ENCODE peak calls at places on chromosomes 7 and 10, in nine cellular contexts. One of them, this sample, is unnamed.

GRCh38 chr10:97081621-97082235 is 104.0 kb downstream of the SLIT1 start:
- DNase-seq in putamen: no peak
- DNase-seq in aorta: peak; percentile 65
- DNase-seq in stimulated activated CD4-positive, alpha-beta T cell treated with anti-CD3 and anti-CD28 coated beads, Interleukin-1b, Interleukin-23, amount 100 ng/mL, for 24 hours: peak; percentile 28
- DNase-seq in iris pigment epithelial cell: peak; percentile 64
- DNase-seq in HS-27A: peak; percentile 12
- DNase-seq in caudate nucleus: no peak
- DNase-seq in GM23248: peak; percentile 72
- DNase-seq in HTR-8/SVneo: peak; percentile 72
- DNase-seq in this sample: no peak

GRCh38 chr10:59098387-59098786 is 78.1 kb upstream of the PHYHIPL start:
- DNase-seq in HS-27A: peak; percentile 11
- DNase-seq in putamen: no peak
- DNase-seq in HTR-8/SVneo: no peak
- DNase-seq in GM23248: peak; percentile 73
- DNase-seq in iris pigment epithelial cell: peak; percentile 60
- DNase-seq in aorta: peak; percentile 45
- DNase-seq in caudate nucleus: no peak
- DNase-seq in stimulated activated CD4-positive, alpha-beta T cell treated with anti-CD3 and anti-CD28 coated beads, Interleukin-1b, Interleukin-23, amount 100 ng/mL, for 24 hours: no peak
- DNase-seq in this sample: no peak

GRCh38 chr10:3668276-3668960 is 116.6 kb downstream of the KLF6 start:
- DNase-seq in aorta: no peak
- DNase-seq in putamen: no peak
- DNase-seq in GM23248: peak; percentile 19
- DNase-seq in stimulated activated CD4-positive, alpha-beta T cell treated with anti-CD3 and anti-CD28 coated beads, Interleukin-1b, Interleukin-23, amount 100 ng/mL, for 24 hours: peak; percentile 42
- DNase-seq in caudate nucleus: no peak
- DNase-seq in iris pigment epithelial cell: peak; percentile 95
- DNase-seq in HS-27A: peak; percentile 17
- DNase-seq in HTR-8/SVneo: peak; percentile 72
- DNase-seq in this sample: no peak

GRCh38 chr10:83538047-83538446 is 601.3 kb upstream of the GHITM start:
- DNase-seq in iris pigment epithelial cell: no peak
- DNase-seq in stimulated activated CD4-positive, alpha-beta T cell treated with anti-CD3 and anti-CD28 coated beads, Interleukin-1b, Interleukin-23, amount 100 ng/mL, for 24 hours: no peak
- DNase-seq in HS-27A: no peak
- DNase-seq in HTR-8/SVneo: no peak
- DNase-seq in aorta: no peak
- DNase-seq in GM23248: no peak
- DNase-seq in caudate nucleus: no peak
- DNase-seq in putamen: no peak
- DNase-seq in this sample: no peak

GRCh38 chr10:71753091-71753959 is 20.0 kb downstream of the VSIR start:
- DNase-seq in HS-27A: no peak
- DNase-seq in GM23248: no peak
- DNase-seq in HTR-8/SVneo: no peak
- DNase-seq in iris pigment epithelial cell: no peak
- DNase-seq in putamen: peak; percentile 61
- DNase-seq in caudate nucleus: no peak
- DNase-seq in aorta: peak; percentile 86
- DNase-seq in stimulated activated CD4-positive, alpha-beta T cell treated with anti-CD3 and anti-CD28 coated beads, Interleukin-1b, Interleukin-23, amount 100 ng/mL, for 24 hours: no peak
- DNase-seq in this sample: no peak

GRCh38 chr7:96953676-96954513 is 51.5 kb upstream of the DLX6 start:
- DNase-seq in putamen: no peak
- DNase-seq in aorta: no peak
- DNase-seq in caudate nucleus: no peak
- DNase-seq in GM23248: peak; percentile 40
- DNase-seq in iris pigment epithelial cell: no peak
- DNase-seq in HS-27A: no peak
- DNase-seq in stimulated activated CD4-positive, alpha-beta T cell treated with anti-CD3 and anti-CD28 coated beads, Interleukin-1b, Interleukin-23, amount 100 ng/mL, for 24 hours: no peak
- DNase-seq in HTR-8/SVneo: no peak
- DNase-seq in this sample: no peak

GRCh38 chr7:44566680-44567079 is 7.0 kb downstream of the DDX56 start:
- DNase-seq in HTR-8/SVneo: no peak
- DNase-seq in HS-27A: no peak
- DNase-seq in iris pigment epithelial cell: no peak
- DNase-seq in GM23248: no peak
- DNase-seq in putamen: no peak
- DNase-seq in aorta: no peak
- DNase-seq in caudate nucleus: no peak
- DNase-seq in stimulated activated CD4-positive, alpha-beta T cell treated with anti-CD3 and anti-CD28 coated beads, Interleukin-1b, Interleukin-23, amount 100 ng/mL, for 24 hours: no peak
- DNase-seq in this sample: no peak

GRCh38 chr7:94276797-94277196 is 117.9 kb upstream of the COL1A2 start:
- DNase-seq in aorta: no peak
- DNase-seq in HTR-8/SVneo: no peak
- DNase-seq in HS-27A: no peak
- DNase-seq in iris pigment epithelial cell: peak; percentile 63
- DNase-seq in GM23248: peak; percentile 65
- DNase-seq in stimulated activated CD4-positive, alpha-beta T cell treated with anti-CD3 and anti-CD28 coated beads, Interleukin-1b, Interleukin-23, amount 100 ng/mL, for 24 hours: no peak
- DNase-seq in putamen: no peak
- DNase-seq in caudate nucleus: no peak
- DNase-seq in this sample: no peak

GRCh38 chr10:130436633-130437032 is 300.4 kb downstream of the GLRX3 start:
- DNase-seq in caudate nucleus: no peak
- DNase-seq in stimulated activated CD4-positive, alpha-beta T cell treated with anti-CD3 and anti-CD28 coated beads, Interleukin-1b, Interleukin-23, amount 100 ng/mL, for 24 hours: no peak
- DNase-seq in HS-27A: no peak
- DNase-seq in GM23248: no peak
- DNase-seq in putamen: no peak
- DNase-seq in HTR-8/SVneo: no peak
- DNase-seq in iris pigment epithelial cell: no peak
- DNase-seq in aorta: no peak
- DNase-seq in this sample: no peak

GRCh38 chr10:13087986-13088618 is 11.9 kb upstream of the OPTN start:
- DNase-seq in iris pigment epithelial cell: peak; percentile 80
- DNase-seq in putamen: peak; percentile 27
- DNase-seq in HTR-8/SVneo: no peak
- DNase-seq in stimulated activated CD4-positive, alpha-beta T cell treated with anti-CD3 and anti-CD28 coated beads, Interleukin-1b, Interleukin-23, amount 100 ng/mL, for 24 hours: no peak
- DNase-seq in aorta: no peak
- DNase-seq in HS-27A: no peak
- DNase-seq in GM23248: peak; percentile 85
- DNase-seq in caudate nucleus: no peak
- DNase-seq in this sample: no peak

GRCh38 chr7:152913492-152913891 is 153.9 kb downstream of the ACTR3B start:
- DNase-seq in stimulated activated CD4-positive, alpha-beta T cell treated with anti-CD3 and anti-CD28 coated beads, Interleukin-1b, Interleukin-23, amount 100 ng/mL, for 24 hours: no peak
- DNase-seq in HS-27A: no peak
- DNase-seq in HTR-8/SVneo: no peak
- DNase-seq in caudate nucleus: no peak
- DNase-seq in aorta: no peak
- DNase-seq in iris pigment epithelial cell: no peak
- DNase-seq in GM23248: no peak
- DNase-seq in putamen: no peak
- DNase-seq in this sample: no peak

GRCh38 chr10:86654411-86655172 is at the start of gene OPN4:
- DNase-seq in aorta: peak; percentile 43
- DNase-seq in HS-27A: no peak
- DNase-seq in caudate nucleus: no peak
- DNase-seq in putamen: no peak
- DNase-seq in GM23248: no peak
- DNase-seq in HTR-8/SVneo: no peak
- DNase-seq in stimulated activated CD4-positive, alpha-beta T cell treated with anti-CD3 and anti-CD28 coated beads, Interleukin-1b, Interleukin-23, amount 100 ng/mL, for 24 hours: no peak
- DNase-seq in iris pigment epithelial cell: peak; percentile 40
- DNase-seq in this sample: no peak

GRCh38 chr7:20539201-20539600 is 76.3 kb upstream of the ABCB5 start:
- DNase-seq in putamen: no peak
- DNase-seq in HTR-8/SVneo: no peak
- DNase-seq in stimulated activated CD4-positive, alpha-beta T cell treated with anti-CD3 and anti-CD28 coated beads, Interleukin-1b, Interleukin-23, amount 100 ng/mL, for 24 hours: no peak
- DNase-seq in iris pigment epithelial cell: no peak
- DNase-seq in HS-27A: no peak
- DNase-seq in GM23248: peak; percentile 24
- DNase-seq in aorta: no peak
- DNase-seq in caudate nucleus: no peak
- DNase-seq in this sample: no peak

GRCh38 chr10:62166331-62167154 is 102.1 kb downstream of the RTKN2 start:
- DNase-seq in HS-27A: no peak
- DNase-seq in GM23248: peak; percentile 82
- DNase-seq in stimulated activated CD4-positive, alpha-beta T cell treated with anti-CD3 and anti-CD28 coated beads, Interleukin-1b, Interleukin-23, amount 100 ng/mL, for 24 hours: no peak
- DNase-seq in aorta: peak; percentile 56
- DNase-seq in iris pigment epithelial cell: peak; percentile 15
- DNase-seq in putamen: peak; percentile 1
- DNase-seq in caudate nucleus: no peak
- DNase-seq in HTR-8/SVneo: no peak
- DNase-seq in this sample: no peak

GRCh38 chr7:92691578-92691977 is 101.4 kb upstream of the FAM133B start:
- DNase-seq in putamen: peak; percentile 48
- DNase-seq in stimulated activated CD4-positive, alpha-beta T cell treated with anti-CD3 and anti-CD28 coated beads, Interleukin-1b, Interleukin-23, amount 100 ng/mL, for 24 hours: no peak
- DNase-seq in HS-27A: peak; percentile 23
- DNase-seq in GM23248: peak; percentile 77
- DNase-seq in iris pigment epithelial cell: peak; percentile 68
- DNase-seq in HTR-8/SVneo: peak; percentile 25
- DNase-seq in caudate nucleus: no peak
- DNase-seq in aorta: no peak
- DNase-seq in this sample: no peak

GRCh38 chr7:114087674-114088539 is 169.1 kb upstream of the PPP1R3A start:
- DNase-seq in GM23248: peak; percentile 16
- DNase-seq in stimulated activated CD4-positive, alpha-beta T cell treated with anti-CD3 and anti-CD28 coated beads, Interleukin-1b, Interleukin-23, amount 100 ng/mL, for 24 hours: no peak
- DNase-seq in aorta: peak; percentile 53
- DNase-seq in putamen: no peak
- DNase-seq in HS-27A: no peak
- DNase-seq in iris pigment epithelial cell: no peak
- DNase-seq in caudate nucleus: no peak
- DNase-seq in HTR-8/SVneo: no peak
- DNase-seq in this sample: no peak

GRCh38 chr10:129122846-129123245 is 344.2 kb upstream of the MGMT start:
- DNase-seq in caudate nucleus: no peak
- DNase-seq in GM23248: no peak
- DNase-seq in aorta: no peak
- DNase-seq in iris pigment epithelial cell: no peak
- DNase-seq in HS-27A: no peak
- DNase-seq in stimulated activated CD4-positive, alpha-beta T cell treated with anti-CD3 and anti-CD28 coated beads, Interleukin-1b, Interleukin-23, amount 100 ng/mL, for 24 hours: no peak
- DNase-seq in HTR-8/SVneo: no peak
- DNase-seq in putamen: no peak
- DNase-seq in this sample: no peak

GRCh38 chr10:20888620-20889337 is 8.3 kb downstream of the NEBL start:
- DNase-seq in aorta: no peak
- DNase-seq in iris pigment epithelial cell: no peak
- DNase-seq in GM23248: peak; percentile 3
- DNase-seq in caudate nucleus: no peak
- DNase-seq in HTR-8/SVneo: no peak
- DNase-seq in putamen: no peak
- DNase-seq in HS-27A: no peak
- DNase-seq in stimulated activated CD4-positive, alpha-beta T cell treated with anti-CD3 and anti-CD28 coated beads, Interleukin-1b, Interleukin-23, amount 100 ng/mL, for 24 hours: no peak
- DNase-seq in this sample: no peak

GRCh38 chr7:129332354-129333056 is 101.7 kb upstream of the STRIP2 start:
- DNase-seq in caudate nucleus: no peak
- DNase-seq in putamen: no peak
- DNase-seq in HS-27A: no peak
- DNase-seq in stimulated activated CD4-positive, alpha-beta T cell treated with anti-CD3 and anti-CD28 coated beads, Interleukin-1b, Interleukin-23, amount 100 ng/mL, for 24 hours: no peak
- DNase-seq in GM23248: peak; percentile 83
- DNase-seq in aorta: no peak
- DNase-seq in HTR-8/SVneo: peak; percentile 4
- DNase-seq in iris pigment epithelial cell: peak; percentile 69
- DNase-seq in this sample: no peak

GRCh38 chr10:126905776-126906703 is 812 bp downstream of the DOCK1 start:
- DNase-seq in aorta: peak; percentile 50
- DNase-seq in GM23248: peak; percentile 75
- DNase-seq in putamen: no peak
- DNase-seq in HTR-8/SVneo: no peak
- DNase-seq in stimulated activated CD4-positive, alpha-beta T cell treated with anti-CD3 and anti-CD28 coated beads, Interleukin-1b, Interleukin-23, amount 100 ng/mL, for 24 hours: no peak
- DNase-seq in caudate nucleus: no peak
- DNase-seq in iris pigment epithelial cell: peak; percentile 54
- DNase-seq in HS-27A: no peak
- DNase-seq in this sample: no peak

GRCh38 chr10:69461327-69462025 is 10.2 kb downstream of the TSPAN15 start:
- DNase-seq in HS-27A: no peak
- DNase-seq in putamen: no peak
- DNase-seq in HTR-8/SVneo: no peak
- DNase-seq in iris pigment epithelial cell: no peak
- DNase-seq in stimulated activated CD4-positive, alpha-beta T cell treated with anti-CD3 and anti-CD28 coated beads, Interleukin-1b, Interleukin-23, amount 100 ng/mL, for 24 hours: no peak
- DNase-seq in aorta: no peak
- DNase-seq in GM23248: no peak
- DNase-seq in caudate nucleus: no peak
- DNase-seq in this sample: no peak

GRCh38 chr7:117350027-117350426 is 27.2 kb upstream of the WNT2 start:
- DNase-seq in HS-27A: no peak
- DNase-seq in putamen: peak; percentile 82
- DNase-seq in HTR-8/SVneo: no peak
- DNase-seq in caudate nucleus: no peak
- DNase-seq in iris pigment epithelial cell: no peak
- DNase-seq in stimulated activated CD4-positive, alpha-beta T cell treated with anti-CD3 and anti-CD28 coated beads, Interleukin-1b, Interleukin-23, amount 100 ng/mL, for 24 hours: no peak
- DNase-seq in GM23248: no peak
- DNase-seq in aorta: no peak
- DNase-seq in this sample: no peak

GRCh38 chr10:103124420-103125096 is 68.5 kb downstream of the NT5C2 start:
- DNase-seq in iris pigment epithelial cell: no peak
- DNase-seq in GM23248: no peak
- DNase-seq in caudate nucleus: no peak
- DNase-seq in stimulated activated CD4-positive, alpha-beta T cell treated with anti-CD3 and anti-CD28 coated beads, Interleukin-1b, Interleukin-23, amount 100 ng/mL, for 24 hours: peak; percentile 12
- DNase-seq in HTR-8/SVneo: no peak
- DNase-seq in putamen: no peak
- DNase-seq in HS-27A: no peak
- DNase-seq in aorta: no peak
- DNase-seq in this sample: no peak

GRCh38 chr10:26735435-26735834 is 37.9 kb downstream of the PDSS1 start:
- DNase-seq in HS-27A: no peak
- DNase-seq in aorta: no peak
- DNase-seq in iris pigment epithelial cell: no peak
- DNase-seq in HTR-8/SVneo: no peak
- DNase-seq in GM23248: no peak
- DNase-seq in stimulated activated CD4-positive, alpha-beta T cell treated with anti-CD3 and anti-CD28 coated beads, Interleukin-1b, Interleukin-23, amount 100 ng/mL, for 24 hours: no peak
- DNase-seq in putamen: no peak
- DNase-seq in caudate nucleus: no peak
- DNase-seq in this sample: no peak

GRCh38 chr7:2555121-2556052 is at the start of gene BRAT1:
- DNase-seq in stimulated activated CD4-positive, alpha-beta T cell treated with anti-CD3 and anti-CD28 coated beads, Interleukin-1b, Interleukin-23, amount 100 ng/mL, for 24 hours: peak; percentile 98
- DNase-seq in HS-27A: peak; percentile 70
- DNase-seq in GM23248: peak; percentile 98
- DNase-seq in caudate nucleus: peak; percentile 92
- DNase-seq in aorta: peak; percentile 99
- DNase-seq in putamen: peak; percentile 91
- DNase-seq in iris pigment epithelial cell: peak; percentile 93
- DNase-seq in HTR-8/SVneo: peak; percentile 99
- DNase-seq in this sample: peak; percentile 67

GRCh38 chr7:156003220-156004162 is 191.2 kb upstream of the SHH start:
- DNase-seq in stimulated activated CD4-positive, alpha-beta T cell treated with anti-CD3 and anti-CD28 coated beads, Interleukin-1b, Interleukin-23, amount 100 ng/mL, for 24 hours: no peak
- DNase-seq in putamen: no peak
- DNase-seq in HTR-8/SVneo: no peak
- DNase-seq in GM23248: no peak
- DNase-seq in HS-27A: no peak
- DNase-seq in caudate nucleus: no peak
- DNase-seq in iris pigment epithelial cell: no peak
- DNase-seq in aorta: no peak
- DNase-seq in this sample: no peak

GRCh38 chr10:30247704-30248103 is 101.4 kb downstream of the MTPAP start:
- DNase-seq in caudate nucleus: no peak
- DNase-seq in HS-27A: no peak
- DNase-seq in iris pigment epithelial cell: no peak
- DNase-seq in aorta: no peak
- DNase-seq in putamen: no peak
- DNase-seq in stimulated activated CD4-positive, alpha-beta T cell treated with anti-CD3 and anti-CD28 coated beads, Interleukin-1b, Interleukin-23, amount 100 ng/mL, for 24 hours: no peak
- DNase-seq in HTR-8/SVneo: no peak
- DNase-seq in GM23248: no peak
- DNase-seq in this sample: no peak